ENCODE peak calls at places on chromosomes 1 and 21, in nine cellular contexts. S, C, J, Q, M, V, F, H and N are unnamed samples.

GRCh38 chr21:31509108-31510017 is 150.1 kb upstream of the SOD1 start:
- DNase-seq in S (no peak), C (no peak), J (no peak), Q (peak), M (peak), V (peak), F (no peak), H (no peak), N (no peak)

GRCh38 chr1:65372557-65372956 is 47.9 kb upstream of the LEPR start:
- DNase-seq in S (no peak), C (no peak), J (no peak), Q (no peak), M (no peak), V (no peak), F (no peak), H (no peak), N (no peak)

GRCh38 chr1:2241820-2242219 is 13.7 kb downstream of the SKI start:
- DNase-seq in S (no peak), C (no peak), J (peak), Q (no peak), M (no peak), V (no peak), F (no peak), H (no peak), N (no peak)

GRCh38 chr1:207981976-207982375 is 71.1 kb upstream of the CD34 start:
- DNase-seq in S (no peak), C (no peak), J (peak), Q (peak), M (no peak), V (no peak), F (no peak), H (no peak), N (no peak)

GRCh38 chr1:181485276-181486097 is 2.2 kb downstream of the CACNA1E start:
- DNase-seq in S (peak), C (no peak), J (peak), Q (peak), M (no peak), V (no peak), F (peak), H (no peak), N (no peak)

GRCh38 chr21:42590431-42591131 is 62.8 kb upstream of the PDE9A start:
- DNase-seq in S (no peak), C (no peak), J (no peak), Q (no peak), M (no peak), V (no peak), F (no peak), H (no peak), N (no peak)

GRCh38 chr1:14242870-14243269 is 355.6 kb upstream of the KAZN start:
- DNase-seq in S (no peak), C (no peak), J (no peak), Q (no peak), M (no peak), V (no peak), F (no peak), H (no peak), N (no peak)

GRCh38 chr1:93567255-93567918 is 114.2 kb downstream of the BCAR3 start:
- DNase-seq in S (no peak), C (no peak), J (no peak), Q (no peak), M (no peak), V (no peak), F (no peak), H (no peak), N (peak)

GRCh38 chr1:195173753-195174152 is 1434.5 kb downstream of the KCNT2 start:
- DNase-seq in S (no peak), C (no peak), J (no peak), Q (no peak), M (no peak), V (no peak), F (no peak), H (no peak), N (no peak)

GRCh38 chr1:22787636-22788035 is 77.0 kb downstream of the EPHB2 start:
- DNase-seq in S (no peak), C (no peak), J (no peak), Q (no peak), M (no peak), V (no peak), F (no peak), H (no peak), N (no peak)

GRCh38 chr1:62774971-62775578 is 8.9 kb upstream of the ATG4C start:
- DNase-seq in S (no peak), C (no peak), J (no peak), Q (no peak), M (no peak), V (no peak), F (no peak), H (no peak), N (no peak)

GRCh38 chr1:109837852-109838570 is 72.6 kb upstream of the CSF1 start:
- DNase-seq in S (no peak), C (no peak), J (no peak), Q (no peak), M (no peak), V (no peak), F (no peak), H (no peak), N (no peak)

GRCh38 chr1:1433804-1434130 is 1.7 kb upstream of the VWA1 start:
- DNase-seq in S (no peak), C (peak), J (peak), Q (no peak), M (no peak), V (peak), F (peak), H (peak), N (no peak)

GRCh38 chr1:175169305-175170018 is 23.1 kb downstream of the KIAA0040 start:
- DNase-seq in S (no peak), C (no peak), J (no peak), Q (no peak), M (no peak), V (no peak), F (no peak), H (no peak), N (no peak)

GRCh38 chr1:59477286-59477685 is 180.4 kb downstream of the FGGY start:
- DNase-seq in S (no peak), C (no peak), J (no peak), Q (no peak), M (no peak), V (no peak), F (no peak), H (no peak), N (no peak)

GRCh38 chr1:29520571-29521437 is 284.5 kb downstream of the PTPRU start:
- DNase-seq in S (no peak), C (peak), J (no peak), Q (no peak), M (no peak), V (no peak), F (peak), H (peak), N (no peak)

GRCh38 chr1:167093863-167094516 is at the start of gene STYXL2:
- DNase-seq in S (peak), C (no peak), J (no peak), Q (no peak), M (no peak), V (no peak), F (no peak), H (no peak), N (peak)

GRCh38 chr1:208533746-208534603 is 289.8 kb upstream of the PLXNA2 start:
- DNase-seq in S (no peak), C (no peak), J (no peak), Q (no peak), M (no peak), V (no peak), F (no peak), H (no peak), N (no peak)

GRCh38 chr1:9630331-9631081 is 21.0 kb upstream of the PIK3CD start:
- DNase-seq in S (no peak), C (no peak), J (no peak), Q (no peak), M (no peak), V (no peak), F (no peak), H (no peak), N (no peak)

GRCh38 chr1:193019442-193020026 is 39.6 kb downstream of the UCHL5 start:
- DNase-seq in S (no peak), C (no peak), J (no peak), Q (peak), M (no peak), V (no peak), F (no peak), H (no peak), N (no peak)

GRCh38 chr1:117009132-117009531 is 7.6 kb downstream of the CD101 start:
- DNase-seq in S (no peak), C (no peak), J (no peak), Q (no peak), M (no peak), V (no peak), F (no peak), H (no peak), N (no peak)

GRCh38 chr1:244397086-244397485 is 54.6 kb downstream of the ADSS2 start:
- DNase-seq in S (no peak), C (no peak), J (no peak), Q (no peak), M (no peak), V (no peak), F (no peak), H (no peak), N (no peak)

GRCh38 chr1:62180649-62181048 is 14.0 kb upstream of the L1TD1 start:
- DNase-seq in S (no peak), C (no peak), J (no peak), Q (peak), M (no peak), V (peak), F (peak), H (no peak), N (no peak)

DNA sequence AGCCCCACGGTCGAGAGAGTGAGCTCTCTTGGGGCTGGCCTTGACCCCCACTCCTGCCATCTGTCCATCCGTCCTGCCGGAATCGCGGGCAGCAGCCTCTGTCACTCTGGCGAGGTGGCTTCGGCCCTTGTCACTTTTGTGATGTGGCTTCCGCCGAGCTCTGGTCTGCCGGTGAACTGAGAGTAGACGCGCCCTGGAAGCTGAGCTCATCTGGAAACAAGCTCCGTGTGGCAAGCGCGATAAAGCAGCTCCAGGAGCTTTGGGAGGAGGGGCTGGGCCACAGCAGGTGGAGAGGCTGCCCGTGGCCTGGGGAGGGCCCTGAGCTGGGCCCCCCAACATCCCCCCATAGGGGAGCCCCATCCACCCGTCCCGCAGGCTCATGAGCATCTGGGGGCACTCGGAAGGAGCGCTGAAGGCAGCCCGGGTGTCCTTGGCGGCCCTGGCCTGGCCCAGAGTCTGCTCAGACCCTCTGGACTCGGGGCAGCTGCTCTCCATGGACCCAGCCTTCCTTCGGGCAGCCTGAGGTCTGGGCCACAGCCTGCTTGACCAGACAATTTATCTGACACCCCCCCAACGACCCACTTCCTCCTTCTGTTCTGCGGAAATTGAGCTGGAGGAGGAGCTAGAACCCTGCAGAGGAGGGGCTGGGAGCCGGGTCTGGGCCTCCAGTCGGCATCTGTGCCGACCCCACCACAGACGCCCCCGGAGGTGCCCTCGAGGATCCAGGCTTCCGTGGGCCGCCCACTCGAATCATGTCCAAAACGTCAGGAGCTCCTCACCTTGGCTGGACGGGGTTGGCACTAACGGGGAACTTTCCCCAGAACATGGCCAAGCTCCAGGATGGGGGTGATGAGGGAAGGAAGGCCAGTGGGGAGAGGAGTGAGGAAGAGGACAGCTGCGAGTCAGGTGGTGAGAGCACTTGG is 59.1 kb downstream of the SLC19A1 start:
- DNase-seq in S (peak), C (no peak), J (peak), Q (no peak), M (no peak), V (no peak), F (no peak), H (no peak), N (no peak)
- H3K27ac ChIP-seq in S (peak), C (no peak), J (no peak), Q (no peak), M (peak), V (no peak), F (peak), H (no peak), N (no peak)

GRCh38 chr21:29179503-29179902 is 49.1 kb downstream of the MAP3K7CL start:
- DNase-seq in S (no peak), C (no peak), J (no peak), Q (no peak), M (no peak), V (no peak), F (no peak), H (no peak), N (no peak)

GRCh38 chr21:29184047-29184446 is 53.6 kb downstream of the MAP3K7CL start:
- DNase-seq in S (no peak), C (no peak), J (no peak), Q (no peak), M (no peak), V (no peak), F (no peak), H (no peak), N (no peak)

GRCh38 chr21:29182674-29183073 is 52.2 kb downstream of the MAP3K7CL start:
- DNase-seq in S (no peak), C (no peak), J (no peak), Q (no peak), M (no peak), V (no peak), F (no peak), H (no peak), N (no peak)

GRCh38 chr21:29178936-29179335 is 48.5 kb downstream of the MAP3K7CL start:
- DNase-seq in S (no peak), C (no peak), J (no peak), Q (no peak), M (no peak), V (no peak), F (no peak), H (no peak), N (no peak)

GRCh38 chr21:29181799-29182470 is 51.5 kb downstream of the MAP3K7CL start:
- DNase-seq in S (no peak), C (no peak), J (no peak), Q (no peak), M (no peak), V (no peak), F (no peak), H (no peak), N (no peak)
- H3K4me3 ChIP-seq in S (peak), C (peak), J (peak), Q (no peak), M (no peak), V (no peak), F (peak), H (peak), N (peak)

GRCh38 chr1:156508955-156509234 is 8.3 kb upstream of the MEF2D start:
- DNase-seq in S (no peak), C (no peak), J (no peak), Q (no peak), M (no peak), V (no peak), F (no peak), H (no peak), N (peak)

GRCh38 chr1:156510709-156511108 is 10.1 kb upstream of the MEF2D start:
- DNase-seq in S (peak), C (peak), J (peak), Q (no peak), M (no peak), V (peak), F (peak), H (peak), N (peak)

GRCh38 chr1:156513189-156513588 is 12.6 kb upstream of the MEF2D start:
- DNase-seq in S (no peak), C (no peak), J (no peak), Q (no peak), M (no peak), V (no peak), F (peak), H (no peak), N (peak)

GRCh38 chr1:156509424-156510035 is 9.0 kb upstream of the MEF2D start:
- DNase-seq in S (no peak), C (no peak), J (peak), Q (no peak), M (no peak), V (no peak), F (peak), H (peak), N (peak)

GRCh38 chr1:156511656-156512055 is 11.1 kb upstream of the MEF2D start:
- DNase-seq in S (no peak), C (no peak), J (no peak), Q (no peak), M (no peak), V (no peak), F (peak), H (no peak), N (peak)
- H3K27ac ChIP-seq in S (no peak), C (no peak), J (peak), Q (no peak), M (no peak), V (no peak), F (peak), H (peak), N (peak)

GRCh38 chr21:26140185-26140584 is 30.4 kb downstream of the APP start:
- DNase-seq in S (peak), C (peak), J (peak), Q (no peak), M (no peak), V (peak), F (no peak), H (peak), N (peak)
- H3K4me3 ChIP-seq in S (no peak), C (no peak), J (no peak), Q (no peak), M (no peak), V (no peak), F (no peak), H (no peak), N (no peak)

GRCh38 chr1:24735619-24736375 is 9.4 kb upstream of the CLIC4 start:
- DNase-seq in S (peak), C (peak), J (peak), Q (peak), M (no peak), V (no peak), F (peak), H (no peak), N (no peak)
- H3K27ac ChIP-seq in S (peak), C (no peak), J (peak), Q (peak), M (no peak), V (peak), F (peak), H (peak), N (peak)

GRCh38 chr1:21175324-21175669 is 1.4 kb downstream of the EIF4G3 start:
- DNase-seq in S (no peak), C (peak), J (peak), Q (no peak), M (peak), V (peak), F (peak), H (no peak), N (peak)

GRCh38 chr1:21175670-21176581 is 771 bp downstream of the EIF4G3 start:
- DNase-seq in S (peak), C (peak), J (peak), Q (peak), M (peak), V (peak), F (peak), H (no peak), N (peak)

GRCh38 chr1:21174230-21174629 is 2.5 kb downstream of the EIF4G3 start:
- DNase-seq in S (no peak), C (no peak), J (no peak), Q (no peak), M (no peak), V (no peak), F (no peak), H (no peak), N (no peak)

GRCh38 chr1:21176589-21177555 is at the start of gene EIF4G3:
- DNase-seq in S (peak), C (peak), J (peak), Q (peak), M (peak), V (peak), F (peak), H (peak), N (peak)

GRCh38 chr1:21174638-21175323 is 1.9 kb downstream of the EIF4G3 start:
- DNase-seq in S (no peak), C (peak), J (no peak), Q (no peak), M (no peak), V (no peak), F (no peak), H (no peak), N (no peak)
- H3K4me3 ChIP-seq in S (peak), C (peak), J (peak), Q (peak), M (no peak), V (peak), F (peak), H (peak), N (peak)

GRCh38 chr1:225598847-225599246 is 54.1 kb downstream of the ENAH start:
- DNase-seq in S (no peak), C (no peak), J (no peak), Q (no peak), M (no peak), V (no peak), F (no peak), H (no peak), N (no peak)

GRCh38 chr1:225603538-225604354 is 49.2 kb downstream of the ENAH start:
- DNase-seq in S (no peak), C (no peak), J (no peak), Q (no peak), M (no peak), V (no peak), F (no peak), H (no peak), N (no peak)

GRCh38 chr1:225601902-225602589 is 50.9 kb downstream of the ENAH start:
- DNase-seq in S (no peak), C (no peak), J (no peak), Q (no peak), M (no peak), V (no peak), F (no peak), H (no peak), N (no peak)

GRCh38 chr1:225597926-225598575 is 54.9 kb downstream of the ENAH start:
- DNase-seq in S (no peak), C (no peak), J (no peak), Q (no peak), M (no peak), V (no peak), F (no peak), H (no peak), N (no peak)

DNA sequence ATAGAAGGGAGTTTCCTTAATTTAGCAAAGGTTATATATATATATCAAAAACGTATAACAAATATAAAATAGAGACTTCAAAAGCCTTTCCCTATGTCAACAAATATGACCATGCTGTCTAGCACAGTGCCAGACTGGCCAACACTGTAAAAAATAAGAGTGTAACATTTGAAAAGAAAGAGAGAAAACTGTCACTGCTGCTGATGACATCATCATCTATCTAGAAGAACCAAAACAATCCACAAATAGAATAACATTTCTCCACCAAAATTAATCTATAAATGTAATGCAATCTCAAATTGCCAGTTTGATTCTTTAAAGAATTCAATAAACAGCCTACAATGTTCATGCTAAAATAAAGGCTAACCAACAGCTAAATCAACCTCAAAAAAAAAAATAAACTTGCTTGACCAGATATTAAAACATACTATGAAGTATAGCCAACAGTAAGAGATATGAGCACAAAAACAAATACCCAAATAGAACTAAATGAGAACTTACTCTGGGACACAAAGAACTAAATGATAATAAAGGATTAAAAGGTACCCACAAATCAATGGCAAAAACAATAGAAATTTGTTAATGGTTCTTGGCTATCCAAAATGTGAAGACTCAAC is 50.2 kb downstream of the ENAH start:
- DNase-seq in S (no peak), C (no peak), J (no peak), Q (no peak), M (no peak), V (no peak), F (no peak), H (no peak), N (no peak)
- H3K27ac ChIP-seq in S (no peak), C (no peak), J (no peak), Q (no peak), M (no peak), V (no peak), F (no peak), H (peak), N (peak)